ENCODE peak calls at places on chromosomes 11 and 22, in eight cellular contexts. M, U, T, G, W, D, K and X are unnamed samples.

GRCh38 chr11:34366522-34366921 is 8.7 kb upstream of the ABTB2 start:
- DNase-seq in T (no peak), U (peak; percentile 44), D (no peak), G (no peak), M (no peak), K (no peak), W (no peak), X (no peak)

GRCh38 chr22:42814215-42814614 is 42.9 kb downstream of the ARFGAP3 start:
- DNase-seq in G (no peak), D (no peak), W (no peak), U (no peak), T (no peak), K (no peak), M (no peak), X (no peak)

GRCh38 chr11:80455818-80456217 is 1015.0 kb upstream of the TENM4 start:
- DNase-seq in K (no peak), T (no peak), M (no peak), W (no peak), G (no peak), D (no peak), U (no peak), X (no peak)

GRCh38 chr22:24324137-24324536 is 53.5 kb downstream of the SPECC1L start:
- DNase-seq in U (no peak), K (no peak), T (no peak), M (no peak), W (no peak), G (no peak), D (no peak), X (no peak)

GRCh38 chr11:71385091-71385490 is 63.1 kb downstream of the DHCR7 start:
- DNase-seq in T (no peak), D (no peak), M (no peak), U (no peak), G (no peak), K (no peak), W (no peak), X (no peak)

GRCh38 chr22:44365832-44366231 is 53.1 kb upstream of the SHISAL1 start:
- DNase-seq in W (no peak), U (no peak), K (no peak), T (no peak), M (no peak), D (no peak), G (no peak), X (no peak)

GRCh38 chr11:64723907-64724862 is 1.2 kb upstream of the NRXN2 start:
- DNase-seq in W (no peak), T (no peak), G (no peak), U (no peak), K (no peak), M (no peak), D (no peak), X (no peak)

GRCh38 chr11:66912963-66913362 is 45.2 kb downstream of the PC start:
- DNase-seq in G (no peak), M (no peak), T (no peak), D (no peak), W (peak; percentile 44), U (no peak), K (no peak), X (no peak)

GRCh38 chr11:3044004-3044403 is 13.2 kb downstream of the CARS1 start:
- DNase-seq in K (no peak), M (no peak), T (no peak), W (peak; percentile 47), U (peak; percentile 20), D (no peak), G (no peak), X (no peak)

GRCh38 chr22:36562261-36562835 is 33.4 kb upstream of the EIF3D start:
- DNase-seq in U (peak; percentile 81), K (no peak), W (no peak), D (peak; percentile 23), M (no peak), G (no peak), T (peak; percentile 35), X (peak; percentile 30)

GRCh38 chr22:24134090-24134846 is 47.0 kb upstream of the SUSD2 start:
- DNase-seq in W (no peak), D (no peak), K (peak; percentile 34), M (no peak), T (no peak), U (no peak), G (no peak), X (no peak)

GRCh38 chr22:49971232-49972162 is 10.9 kb downstream of the PIM3 start:
- DNase-seq in K (peak; percentile 42), U (peak; percentile 72), G (no peak), W (peak; percentile 19), D (no peak), M (no peak), T (peak; percentile 70), X (no peak)

GRCh38 chr11:47071871-47072270 is 104.8 kb downstream of the ARFGAP2 start:
- DNase-seq in D (no peak), U (no peak), G (no peak), K (no peak), W (peak; percentile 36), T (no peak), M (no peak), X (no peak)

GRCh38 chr22:43228330-43228729 is 41.4 kb upstream of the TTLL12 start:
- DNase-seq in K (peak; percentile 59), D (no peak), W (peak; percentile 77), U (peak; percentile 40), M (no peak), G (no peak), T (no peak), X (no peak)

GRCh38 chr11:72478596-72479143 is 44.3 kb upstream of the CLPB start:
- DNase-seq in K (no peak), U (no peak), W (no peak), T (no peak), M (no peak), G (no peak), D (no peak), X (no peak)

GRCh38 chr22:43774318-43774717 is 37.8 kb downstream of the EFCAB6 start:
- DNase-seq in U (no peak), K (no peak), T (no peak), D (no peak), G (no peak), M (no peak), W (no peak), X (no peak)

GRCh38 chr11:68441466-68442230 is 18.9 kb upstream of the PPP6R3 start:
- DNase-seq in W (peak; percentile 69), M (peak; percentile 73), K (no peak), U (no peak), D (no peak), G (no peak), T (no peak), X (peak; percentile 6)

GRCh38 chr11:132258865-132259264 is 888.5 kb downstream of the NTM start:
- DNase-seq in G (no peak), U (peak; percentile 71), M (peak; percentile 8), K (no peak), D (no peak), W (no peak), T (no peak), X (no peak)

GRCh38 chr11:67293090-67293489 is 4.0 kb downstream of the ANKRD13D start:
- DNase-seq in G (no peak), D (no peak), T (peak; percentile 86), U (peak; percentile 81), W (no peak), M (no peak), K (no peak), X (no peak)

GRCh38 chr11:67366546-67366945 is 6.9 kb downstream of the CLCF1 start:
- DNase-seq in U (no peak), D (no peak), T (no peak), K (no peak), W (no peak), G (no peak), M (no peak), X (no peak)

GRCh38 chr11:13538044-13538443 is 42.2 kb upstream of the PTH start:
- DNase-seq in G (no peak), K (no peak), W (no peak), T (no peak), M (no peak), U (no peak), D (no peak), X (no peak)